ENCODE peak calls at places on chromosome 21, in four cellular contexts. J is Peyer's patch, L is sigmoid colon, V is transverse colon. M is an unnamed sample.

GRCh38 chr21:34900376-34900775 is 148.7 kb downstream of the RUNX1 start:
- DNase-seq in J (no peak), L (no peak), V (no peak), M (no peak)

GRCh38 chr21:34609244-34609950 is 5.5 kb downstream of the RCAN1 start:
- DNase-seq in V (no peak), L (no peak), J (no peak), M (no peak)

GRCh38 chr21:41641821-41642368 is 125.0 kb downstream of the RIPK4 start:
- DNase-seq in V (no peak), L (peak; percentile 84), J (no peak), M (no peak)

GRCh38 chr21:45816794-45817193 is 164.8 kb upstream of the COL6A1 start:
- DNase-seq in V (no peak), L (no peak), J (no peak), M (no peak)

GRCh38 chr21:26099610-26100219 is 70.9 kb downstream of the APP start:
- DNase-seq in L (no peak), J (no peak), V (no peak), M (no peak)

GRCh38 chr21:17590443-17590842 is 22.3 kb downstream of the BTG3 start:
- DNase-seq in V (no peak), L (no peak), J (no peak), M (no peak)

GRCh38 chr21:43211085-43212071 is 42.6 kb downstream of the CRYAA start:
- DNase-seq in J (peak; percentile 83), L (peak; percentile 65), V (peak; percentile 79), M (peak; percentile 86)

GRCh38 chr21:27476696-27477095 is 509.8 kb upstream of the ADAMTS5 start:
- DNase-seq in L (no peak), J (no peak), V (no peak), M (no peak)

GRCh38 chr21:25997788-25998611 is 172.6 kb downstream of the APP start:
- DNase-seq in J (no peak), V (peak; percentile 45), L (no peak), M (no peak)

GRCh38 chr21:38909929-38910328 is 104.2 kb downstream of the ETS2 start:
- DNase-seq in V (no peak), J (no peak), L (no peak), M (no peak)

GRCh38 chr21:38351961-38352521 is 95.2 kb downstream of the KCNJ15 start:
- DNase-seq in L (no peak), V (no peak), J (no peak), M (no peak)

GRCh38 chr21:46418265-46418946 is 40.3 kb upstream of the DIP2A start:
- DNase-seq in J (no peak), L (no peak), V (no peak), M (no peak)

GRCh38 chr21:42171091-42172053 is 47.6 kb upstream of the ABCG1 start:
- DNase-seq in V (peak; percentile 91), J (peak; percentile 87), L (no peak), M (peak; percentile 90)

GRCh38 chr21:14881863-14882262 is 182.9 kb downstream of the NRIP1 start:
- DNase-seq in J (no peak), L (no peak), V (no peak), M (no peak)

GRCh38 chr21:45481566-45481965 is 60.7 kb downstream of the SLC19A1 start:
- DNase-seq in J (no peak), V (no peak), L (no peak), M (no peak)

GRCh38 chr21:46599251-46599572 is 5.7 kb downstream of the S100B start:
- DNase-seq in L (no peak), J (no peak), V (no peak), M (no peak)

GRCh38 chr21:34558960-34559631 is 47.1 kb upstream of the KCNE1 start:
- DNase-seq in V (no peak), L (no peak), J (no peak), M (no peak)

GRCh38 chr21:46171585-46171984 is 12.7 kb downstream of the SPATC1L start:
- DNase-seq in L (peak; percentile 42), V (no peak), J (peak; percentile 13), M (peak; percentile 53)

GRCh38 chr21:14251336-14251735 is 35.4 kb downstream of the RBM11 start:
- DNase-seq in J (no peak), V (no peak), L (no peak), M (no peak)

GRCh38 chr21:45537111-45537745 is 5.0 kb downstream of the SLC19A1 start:
- DNase-seq in V (peak; percentile 7), L (peak; percentile 52), J (peak; percentile 44), M (no peak)

DNA sequence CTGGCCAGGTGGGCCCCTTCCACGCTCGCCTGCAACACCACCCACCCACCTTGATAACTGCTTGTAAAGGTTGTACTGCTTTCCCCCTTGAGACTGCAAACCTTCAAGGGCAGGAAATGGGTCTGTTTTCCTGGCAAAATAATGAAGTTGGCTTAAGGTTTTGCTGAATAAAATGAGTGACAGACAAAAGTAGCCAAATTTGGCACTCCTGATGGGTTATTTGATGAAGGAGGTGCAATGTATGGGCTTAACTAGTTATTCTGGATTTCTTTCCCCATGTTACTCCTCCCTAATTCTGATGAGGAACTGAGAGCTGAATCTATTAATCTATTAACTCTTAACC is 14.6 kb upstream of the HLCS start:
- DNase-seq in L (no peak), J (no peak), V (no peak), M (no peak)
- H3K4me3 ChIP-seq in L (peak overlapping the region; percentile 53), J (peak overlapping the region; percentile 62), V (peak overlapping the region; percentile 25), M (no peak overlapping the region)

GRCh38 chr21:15894596-15894995 is 164.8 kb downstream of the USP25 start:
- DNase-seq in J (no peak), V (no peak), L (no peak), M (no peak)
- TF ChIP-seq CTCF in J (no peak), V (no peak), L (no peak), M (no peak)

DNA sequence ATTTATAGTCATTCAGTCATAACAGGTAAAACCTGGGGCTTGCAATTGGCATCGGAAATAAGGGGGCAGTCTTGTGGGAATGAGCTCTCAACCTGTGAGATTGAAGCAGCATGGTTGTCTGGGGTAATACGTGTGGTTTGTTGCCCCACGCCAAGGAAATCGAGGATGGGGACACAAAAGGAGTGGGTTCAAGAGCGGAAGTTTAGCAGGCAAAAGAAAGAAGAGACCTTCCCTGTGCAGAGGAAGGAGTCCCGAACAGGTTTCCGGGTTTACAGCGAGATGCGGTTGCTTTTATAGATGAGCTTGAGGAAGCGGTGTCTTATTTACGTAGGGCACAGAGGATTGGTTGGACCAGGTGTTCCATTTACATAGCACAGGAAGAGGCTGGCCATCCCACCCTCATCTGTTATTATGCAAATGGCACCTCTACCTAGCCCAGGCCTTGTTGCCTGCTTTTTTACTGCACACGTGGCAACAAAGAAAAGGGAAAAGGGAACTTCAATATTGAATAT is 37.3 kb downstream of the IFNAR1 start:
- DNase-seq in V (peak; percentile 56), J (peak; percentile 82), L (no peak), M (peak; percentile 43)
- TF ChIP-seq POLR2A in V (peak; percentile 89), J (peak; percentile 81), L (no peak), M (no peak)

GRCh38 chr21:44273046-44273445 is 11.3 kb upstream of the DNMT3L start:
- DNase-seq in V (no peak), L (no peak), J (no peak), M (no peak)
- H3K4me3 ChIP-seq in V (no peak overlapping the region), L (no peak overlapping the region), J (no peak overlapping the region), M (no peak overlapping the region)

DNA sequence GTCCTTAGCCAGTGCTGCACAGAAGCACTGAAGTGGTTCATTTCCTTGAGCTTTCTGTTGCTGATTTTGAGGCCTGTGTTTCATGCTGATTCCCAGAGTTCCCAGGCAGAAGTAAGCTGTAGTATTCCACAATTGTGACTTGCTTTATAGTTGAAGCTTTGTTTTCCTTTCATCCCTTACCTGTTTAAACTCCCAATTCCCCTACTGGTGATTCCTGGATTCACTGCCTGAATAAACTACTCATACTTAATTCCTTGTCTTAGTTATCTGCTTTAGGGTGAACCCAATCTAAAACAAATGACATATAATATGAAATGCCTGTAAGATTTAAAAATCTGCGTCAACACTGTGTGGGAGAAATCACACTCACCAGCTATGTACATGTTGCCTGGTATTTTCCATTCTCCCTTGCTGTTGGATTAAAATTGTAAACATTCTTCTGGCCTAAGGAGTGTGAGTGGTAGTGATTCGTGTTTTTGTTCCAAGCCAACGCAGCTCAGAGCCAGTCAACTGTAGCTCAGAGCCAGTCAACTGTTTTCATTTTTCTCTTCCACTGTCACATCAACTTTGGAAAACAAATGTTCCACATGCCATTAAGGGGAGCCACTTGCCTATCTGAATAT is 879.4 kb downstream of the MRPL39 start:
- DNase-seq in V (no peak), J (no peak), L (no peak), M (no peak)
- TF ChIP-seq CTCF in V (no peak), J (no peak), L (no peak), M (no peak)

GRCh38 chr21:29218749-29219148 is 80.0 kb upstream of the BACH1 start:
- DNase-seq in L (no peak), J (no peak), V (peak; percentile 38), M (no peak)

GRCh38 chr21:29221259-29221744 is 77.4 kb upstream of the BACH1 start:
- DNase-seq in J (no peak), L (no peak), V (no peak), M (no peak)

GRCh38 chr21:29215709-29216108 is 83.0 kb upstream of the BACH1 start:
- DNase-seq in V (no peak), J (no peak), L (no peak), M (no peak)

GRCh38 chr21:29219165-29219770 is 79.5 kb upstream of the BACH1 start:
- DNase-seq in J (no peak), L (no peak), V (peak; percentile 44), M (no peak)

DNA sequence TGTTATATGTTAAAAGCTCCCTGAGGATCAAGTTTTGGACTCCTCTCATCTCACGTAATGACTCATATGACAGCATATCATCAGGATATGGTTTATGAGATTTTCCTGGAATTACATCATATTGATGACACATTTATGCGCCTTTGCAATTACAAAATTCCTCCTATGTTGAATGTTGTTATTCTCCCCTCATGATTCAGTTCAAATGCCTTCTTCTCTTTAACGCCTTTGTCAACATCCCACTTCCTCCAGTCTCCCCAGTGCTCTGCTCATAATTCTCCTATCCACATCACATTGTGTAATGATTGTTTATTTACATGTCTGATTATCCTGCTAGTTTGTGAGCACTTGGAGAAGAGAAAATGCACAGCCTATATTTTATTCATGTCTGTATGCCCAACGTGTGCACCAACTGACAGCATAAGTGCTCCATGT is 80.9 kb upstream of the BACH1 start:
- DNase-seq in L (no peak), V (no peak), J (no peak), M (no peak)
- TF ChIP-seq POLR2A in L (no peak), V (no peak), J (no peak), M (no peak)

M was measured in lower leg skin.